ENCODE peak calls at places on chromosome 17, in ten cellular contexts. X is transverse colon, V is neuronal stem cell, M is H7, N is SK-N-SH, Y is kidney epithelial cell, H is uterus, F is AG04450, Q is ovary, L is stomach. S is an unnamed sample. For H3K27me3, the result is how much of the 10 kb centered on the place peaks cover.

GRCh38 chr17:78727476-78728229 is 54.4 kb downstream of the CYTH1 start:
- DNase-seq in X (no peak), V (no peak), M (no peak), N (no peak), Y (no peak), H (no peak), F (no peak), Q (no peak), L (no peak), S (no peak)

GRCh38 chr17:7223375-7223774 is 3.6 kb downstream of the ACADVL start:
- DNase-seq in X (no peak), V (no peak), M (no peak), N (no peak), Y (no peak), H (no peak), F (no peak), Q (no peak), L (no peak), S (no peak)

GRCh38 chr17:79655672-79656290 is 44.9 kb upstream of the RBFOX3 start:
- DNase-seq in X (no peak), V (no peak), M (no peak), N (no peak), Y (no peak), H (peak), F (no peak), Q (no peak), L (peak), S (peak)

GRCh38 chr17:1787301-1787902 is 25.5 kb downstream of the SERPINF1 start:
- DNase-seq in X (peak), V (no peak), M (no peak), N (peak), Y (peak), H (peak), F (peak), Q (peak), L (peak), S (no peak)

GRCh38 chr17:40190197-40191021 is 13.1 kb downstream of the RAPGEFL1 start:
- DNase-seq in X (no peak), V (no peak), M (peak), N (peak), Y (no peak), H (no peak), F (no peak), Q (no peak), L (no peak), S (no peak)

GRCh38 chr17:362721-363120 is 10.1 kb upstream of the RPH3AL start:
- DNase-seq in X (no peak), V (no peak), M (no peak), N (no peak), Y (no peak), H (no peak), F (no peak), Q (no peak), L (no peak), S (no peak)

GRCh38 chr17:67281053-67281452 is 36.1 kb upstream of the HELZ start:
- DNase-seq in X (no peak), V (no peak), M (peak), N (no peak), Y (no peak), H (no peak), F (no peak), Q (no peak), L (no peak), S (no peak)

GRCh38 chr17:2688351-2689342 is 22.9 kb downstream of the CLUH start:
- DNase-seq in X (no peak), V (no peak), M (peak), N (peak), Y (no peak), H (peak), F (no peak), Q (peak), L (no peak), S (peak)

GRCh38 chr17:77022766-77023165 is 118.0 kb upstream of the SEC14L1 start:
- DNase-seq in X (no peak), V (no peak), M (no peak), N (no peak), Y (no peak), H (no peak), F (no peak), Q (no peak), L (no peak), S (no peak)

GRCh38 chr17:71572343-71572742 is 548.5 kb upstream of the SOX9 start:
- DNase-seq in X (no peak), V (no peak), M (no peak), N (no peak), Y (no peak), H (no peak), F (no peak), Q (no peak), L (no peak), S (no peak)

GRCh38 chr17:38908676-38909181 is 16.7 kb upstream of the LASP1NB start:
- DNase-seq in X (no peak), V (no peak), M (peak), N (no peak), Y (no peak), H (no peak), F (no peak), Q (peak), L (no peak), S (no peak)

GRCh38 chr17:3735515-3735914 is 11.8 kb downstream of the HASPIN start:
- DNase-seq in X (no peak), V (no peak), M (no peak), N (no peak), Y (no peak), H (no peak), F (no peak), Q (no peak), L (no peak), S (no peak)

GRCh38 chr17:7552621-7553051 is 3.8 kb downstream of the TNFSF12 start:
- DNase-seq in X (peak), V (no peak), M (no peak), N (no peak), Y (no peak), H (no peak), F (no peak), Q (no peak), L (no peak), S (no peak)

GRCh38 chr17:12790806-12791148 is 1.5 kb downstream of the ARHGAP44 start:
- DNase-seq in X (peak), V (no peak), M (peak), N (no peak), Y (no peak), H (no peak), F (no peak), Q (no peak), L (no peak), S (no peak)

GRCh38 chr17:78753316-78754250 is 28.5 kb downstream of the CYTH1 start:
- DNase-seq in X (no peak), V (no peak), M (no peak), N (no peak), Y (no peak), H (no peak), F (no peak), Q (no peak), L (no peak), S (no peak)

GRCh38 chr17:7405413-7405881 is 1.6 kb upstream of the TMEM256 start:
- DNase-seq in X (no peak), V (no peak), M (peak), N (peak), Y (no peak), H (peak), F (no peak), Q (no peak), L (no peak), S (no peak)

GRCh38 chr17:4074831-4075495 is 67.9 kb downstream of the ZZEF1 start:
- DNase-seq in X (no peak), V (peak), M (peak), N (peak), Y (peak), H (no peak), F (peak), Q (no peak), L (no peak), S (no peak)

GRCh38 chr17:31216053-31216751 is 80.8 kb downstream of the OMG start:
- DNase-seq in X (no peak), V (peak), M (peak), N (peak), Y (no peak), H (peak), F (peak), Q (no peak), L (no peak), S (no peak)

GRCh38 chr17:45923511-45924268 is 29.3 kb downstream of the MAPT start:
- DNase-seq in X (no peak), V (no peak), M (no peak), N (no peak), Y (no peak), H (no peak), F (no peak), Q (no peak), L (no peak), S (no peak)

GRCh38 chr17:46832945-46833839 is 14.7 kb upstream of the WNT3 start:
- DNase-seq in X (no peak), V (no peak), M (no peak), N (no peak), Y (peak), H (no peak), F (peak), Q (no peak), L (no peak), S (no peak)

GRCh38 chr17:21076242-21076641 is 33.4 kb upstream of the USP22 start:
- DNase-seq in X (no peak), V (no peak), M (no peak), N (no peak), Y (no peak), H (no peak), F (no peak), Q (no peak), L (no peak), S (no peak)

GRCh38 chr17:67221062-67221998 is 23.7 kb downstream of the HELZ start:
- DNase-seq in X (no peak), V (no peak), M (peak), N (peak), Y (no peak), H (no peak), F (no peak), Q (no peak), L (no peak), S (no peak)

GRCh38 chr17:234163-235047 is 53.0 kb upstream of the DOC2B start:
- DNase-seq in X (peak), V (no peak), M (no peak), N (no peak), Y (no peak), H (no peak), F (no peak), Q (peak), L (no peak), S (no peak)

GRCh38 chr17:65438708-65439294 is 122.6 kb downstream of the AXIN2 start:
- DNase-seq in X (no peak), V (no peak), M (no peak), N (peak), Y (no peak), H (no peak), F (no peak), Q (no peak), L (no peak), S (no peak)

GRCh38 chr17:1928976-1929375 is 96.2 kb downstream of the RTN4RL1 start:
- DNase-seq in X (no peak), V (no peak), M (no peak), N (no peak), Y (no peak), H (no peak), F (no peak), Q (no peak), L (no peak), S (no peak)

GRCh38 chr17:39235555-39236221 is 9.9 kb upstream of the STAC2 start:
- DNase-seq in X (peak), V (peak), M (peak), N (peak), Y (peak), H (no peak), F (no peak), Q (no peak), L (no peak), S (no peak)

GRCh38 chr17:56778898-56779297 is 54.8 kb downstream of the C17orf67 start:
- DNase-seq in X (no peak), V (no peak), M (no peak), N (no peak), Y (no peak), H (no peak), F (no peak), Q (no peak), L (no peak), S (no peak)

GRCh38 chr17:68794636-68795503 is 160.3 kb downstream of the ABCA8 start:
- DNase-seq in X (no peak), V (no peak), M (no peak), N (no peak), Y (no peak), H (no peak), F (peak), Q (peak), L (no peak), S (no peak)

GRCh38 chr17:63035271-63035670 is 69.2 kb downstream of the TANC2 start:
- DNase-seq in X (no peak), V (no peak), M (no peak), N (no peak), Y (peak), H (no peak), F (peak), Q (no peak), L (no peak), S (no peak)

GRCh38 chr17:19867094-19867653 is 562 bp downstream of the ULK2 start:
- DNase-seq in X (peak), V (peak), M (peak), N (peak), Y (no peak), H (peak), F (no peak), Q (peak), L (peak), S (no peak)

GRCh38 chr17:2123467-2124251 is 68.8 kb downstream of the HIC1 start:
- DNase-seq in X (peak), V (no peak), M (peak), N (no peak), Y (no peak), H (no peak), F (no peak), Q (no peak), L (no peak), S (no peak)

GRCh38 chr17:60134396-60135159 is 15.2 kb upstream of the CA4 start:
- DNase-seq in X (no peak), V (no peak), M (no peak), N (peak), Y (no peak), H (no peak), F (no peak), Q (peak), L (peak), S (no peak)

GRCh38 chr17:67258836-67259468 is 14.0 kb upstream of the HELZ start:
- DNase-seq in X (peak), V (no peak), M (no peak), N (no peak), Y (no peak), H (no peak), F (no peak), Q (no peak), L (no peak), S (no peak)

GRCh38 chr17:21177854-21178600 is 35.9 kb downstream of the TMEM11 start:
- DNase-seq in X (no peak), V (no peak), M (peak), N (peak), Y (no peak), H (peak), F (no peak), Q (no peak), L (peak), S (peak)

GRCh38 chr17:30236807-30237206 is 1.3 kb upstream of the SLC6A4 start:
- DNase-seq in X (peak), V (peak), M (peak), N (peak), Y (no peak), H (no peak), F (no peak), Q (peak), L (peak), S (no peak)

GRCh38 chr17:12342161-12342560 is 321.5 kb downstream of the MAP2K4 start:
- DNase-seq in X (no peak), V (no peak), M (peak), N (no peak), Y (no peak), H (no peak), F (no peak), Q (no peak), L (no peak), S (no peak)

GRCh38 chr17:27974531-27975145 is 67.8 kb upstream of the NLK start:
- DNase-seq in X (no peak), V (no peak), M (no peak), N (no peak), Y (no peak), H (no peak), F (no peak), Q (no peak), L (no peak), S (no peak)
- H3K27me3 ChIP-seq in X (under half), V (under half), M (under half), N (under half), Y (under half), H (under half), F (under half), Q (under half), L (under half), S (under half)

DNA sequence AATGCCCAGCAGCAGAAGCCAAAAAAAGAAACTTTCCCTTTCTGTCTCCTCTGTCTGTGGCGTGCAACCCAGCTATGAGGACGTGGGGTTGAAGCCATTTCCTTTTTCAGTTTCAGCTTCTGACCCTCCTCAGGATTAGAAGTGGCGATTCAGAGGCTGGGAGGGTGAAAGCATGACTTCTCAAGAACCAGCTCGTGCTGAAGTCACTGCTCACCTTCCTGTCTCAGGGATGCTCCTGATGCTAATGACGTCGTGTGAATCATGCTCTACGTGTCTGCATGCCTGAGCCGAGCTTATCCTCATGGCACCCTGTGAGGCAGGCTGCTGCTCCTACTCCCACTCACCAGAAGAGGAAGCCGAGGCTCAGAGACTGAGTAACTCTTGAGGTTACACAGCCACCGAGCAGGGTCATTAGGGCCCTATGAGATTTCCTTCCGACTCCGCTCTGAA is 5.7 kb upstream of the LPO start:
- DNase-seq in X (no peak), V (no peak), M (no peak), N (no peak), Y (peak), H (no peak), F (peak), Q (no peak), L (no peak), S (no peak)
- H3K27me3 ChIP-seq in X (under half), V (under half), M (under half), N (under half), Y (under half), H (under half), F (under half), Q (under half), L (under half), S (under half)

GRCh38 chr17:72950236-72950931 is 142.1 kb downstream of the SLC39A11 start:
- DNase-seq in X (no peak), V (no peak), M (peak), N (peak), Y (no peak), H (no peak), F (no peak), Q (no peak), L (no peak), S (no peak)
- H3K27me3 ChIP-seq in X (under half), V (under half), M (under half), N (under half), Y (under half), H (under half), F (under half), Q (under half), L (under half), S (under half)

GRCh38 chr17:73399056-73399455 is 87.3 kb upstream of the CDC42EP4 start:
- DNase-seq in X (no peak), V (no peak), M (peak), N (no peak), Y (no peak), H (no peak), F (no peak), Q (no peak), L (no peak), S (no peak)
- H3K27me3 ChIP-seq in X (under half), V (under half), M (under half), N (under half), Y (under half), H (under half), F (under half), Q (under half), L (under half), S (under half)

GRCh38 chr17:61404702-61405046 is 5.0 kb downstream of the TBX2 start:
- DNase-seq in X (no peak), V (no peak), M (peak), N (peak), Y (no peak), H (peak), F (no peak), Q (peak), L (no peak), S (no peak)
- H3K27me3 ChIP-seq in X (half or more), V (half or more), M (half or more), N (under half), Y (half or more), H (under half), F (under half), Q (under half), L (half or more), S (half or more)

DNA sequence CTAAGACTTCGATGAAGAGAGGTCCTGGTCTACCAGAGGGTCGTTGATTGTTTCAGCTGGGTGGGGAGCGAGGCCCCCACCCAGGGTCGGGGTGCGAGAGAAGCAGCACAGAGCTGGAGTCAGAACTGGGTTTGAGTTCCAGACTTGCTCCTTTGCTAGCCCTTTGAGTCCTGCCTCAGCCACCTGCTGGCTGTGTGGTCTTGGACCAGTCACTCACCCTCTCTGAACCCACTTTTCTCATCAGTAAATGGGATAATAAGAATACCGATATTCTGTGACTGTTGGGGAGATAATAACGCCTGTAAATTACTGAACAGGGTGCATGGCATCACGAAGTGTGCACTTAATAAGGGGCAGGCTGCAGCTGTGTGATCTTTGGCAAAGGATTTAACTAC is 427 bp upstream of the MMP28 start:
- DNase-seq in X (no peak), V (no peak), M (no peak), N (no peak), Y (no peak), H (no peak), F (no peak), Q (no peak), L (no peak), S (no peak)
- H3K27me3 ChIP-seq in X (under half), V (half or more), M (half or more), N (under half), Y (under half), H (under half), F (half or more), Q (under half), L (under half), S (under half)

GRCh38 chr17:58322581-58323419 is 5.8 kb downstream of the TSPOAP1 start:
- DNase-seq in X (no peak), V (no peak), M (peak), N (no peak), Y (no peak), H (no peak), F (no peak), Q (no peak), L (no peak), S (no peak)
- H3K27me3 ChIP-seq in X (under half), V (under half), M (under half), N (under half), Y (under half), H (under half), F (under half), Q (under half), L (under half), S (under half)

DNA sequence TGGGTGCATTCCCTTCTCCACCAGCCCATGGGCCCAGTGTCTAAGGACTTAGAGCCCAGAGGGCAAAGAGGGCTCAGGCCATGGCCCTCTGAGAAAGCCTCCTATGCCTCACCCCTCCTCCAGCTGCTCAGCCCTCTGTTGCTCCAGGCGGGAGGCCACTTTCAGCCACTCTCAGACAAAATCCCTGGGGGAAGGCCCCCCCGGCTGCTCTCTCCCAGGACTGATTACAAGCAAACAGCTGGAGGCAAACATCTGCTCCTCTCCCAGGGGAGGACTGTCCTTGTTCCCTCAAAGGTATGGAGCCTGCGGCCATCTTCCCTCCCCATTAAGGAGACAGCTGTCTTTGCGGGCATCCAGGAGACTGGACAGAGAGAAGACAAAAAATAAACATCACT is 54.9 kb upstream of the DLX4 start:
- DNase-seq in X (no peak), V (no peak), M (no peak), N (no peak), Y (no peak), H (no peak), F (no peak), Q (no peak), L (no peak), S (no peak)
- H3K27me3 ChIP-seq in X (half or more), V (half or more), M (under half), N (half or more), Y (under half), H (under half), F (half or more), Q (under half), L (half or more), S (under half)

GRCh38 chr17:73647767-73648542 is 3.7 kb upstream of the SDK2 start:
- DNase-seq in X (no peak), V (no peak), M (no peak), N (no peak), Y (no peak), H (no peak), F (no peak), Q (no peak), L (peak), S (no peak)
- H3K27me3 ChIP-seq in X (under half), V (under half), M (under half), N (under half), Y (under half), H (under half), F (under half), Q (under half), L (under half), S (under half)

GRCh38 chr17:48757524-48757961 is 29.0 kb upstream of the HOXB13 start:
- DNase-seq in X (no peak), V (no peak), M (no peak), N (no peak), Y (peak), H (no peak), F (no peak), Q (no peak), L (no peak), S (no peak)

GRCh38 chr17:48761114-48761513 is 32.6 kb upstream of the HOXB13 start:
- DNase-seq in X (no peak), V (no peak), M (no peak), N (no peak), Y (no peak), H (no peak), F (no peak), Q (no peak), L (no peak), S (no peak)

GRCh38 chr17:48756816-48757215 is 28.3 kb upstream of the HOXB13 start:
- DNase-seq in X (no peak), V (no peak), M (no peak), N (no peak), Y (no peak), H (no peak), F (no peak), Q (no peak), L (peak), S (no peak)

GRCh38 chr17:48759288-48759687 is 30.7 kb upstream of the HOXB13 start:
- DNase-seq in X (no peak), V (no peak), M (no peak), N (no peak), Y (no peak), H (no peak), F (no peak), Q (no peak), L (no peak), S (no peak)

GRCh38 chr17:48760411-48760810 is 31.9 kb upstream of the HOXB13 start:
- DNase-seq in X (peak), V (no peak), M (no peak), N (no peak), Y (no peak), H (no peak), F (no peak), Q (peak), L (no peak), S (no peak)
- H3K27me3 ChIP-seq in X (half or more), V (half or more), M (under half), N (half or more), Y (under half), H (under half), F (half or more), Q (under half), L (under half), S (under half)

S was measured in esophagus muscularis mucosa.